ENCODE peak calls at places on chromosomes 12 and 14, in eight cellular contexts. One of them, this sample, is unnamed.

GRCh38 chr12:119803391-119803791 is 73.7 kb downstream of the CIT start:
- DNase-seq in SK-N-SH: peak; percentile 41
- DNase-seq in CD8-positive, alpha-beta T cell: no peak
- DNase-seq in right lobe of liver: no peak
- DNase-seq in mesendoderm: peak; percentile 79
- DNase-seq in CD4-positive, alpha-beta memory T cell: no peak
- DNase-seq in fibroblast of lung: peak; percentile 77
- DNase-seq in adipocyte: peak; percentile 66
- DNase-seq in this sample: no peak

GRCh38 chr12:121391619-121392324 is 8.1 kb upstream of the RNF34 start:
- DNase-seq in SK-N-SH: peak; percentile 81
- DNase-seq in CD8-positive, alpha-beta T cell: no peak
- DNase-seq in right lobe of liver: no peak
- DNase-seq in mesendoderm: no peak
- DNase-seq in CD4-positive, alpha-beta memory T cell: peak; percentile 32
- DNase-seq in fibroblast of lung: peak; percentile 59
- DNase-seq in adipocyte: peak; percentile 77
- DNase-seq in this sample: no peak

GRCh38 chr14:101584049-101584859 is 23.0 kb downstream of the DIO3 start:
- DNase-seq in SK-N-SH: peak; percentile 94
- DNase-seq in CD8-positive, alpha-beta T cell: no peak
- DNase-seq in right lobe of liver: no peak
- DNase-seq in mesendoderm: no peak
- DNase-seq in CD4-positive, alpha-beta memory T cell: peak; percentile 8
- DNase-seq in fibroblast of lung: no peak
- DNase-seq in adipocyte: peak; percentile 89
- DNase-seq in this sample: no peak

GRCh38 chr12:122099856-122100255 is 21.3 kb downstream of the MLXIP start:
- DNase-seq in SK-N-SH: no peak
- DNase-seq in CD8-positive, alpha-beta T cell: no peak
- DNase-seq in right lobe of liver: no peak
- DNase-seq in mesendoderm: no peak
- DNase-seq in CD4-positive, alpha-beta memory T cell: peak; percentile 17
- DNase-seq in fibroblast of lung: no peak
- DNase-seq in adipocyte: no peak
- DNase-seq in this sample: no peak

GRCh38 chr14:59246566-59246965 is 58.1 kb downstream of the DAAM1 start:
- DNase-seq in SK-N-SH: no peak
- DNase-seq in CD8-positive, alpha-beta T cell: no peak
- DNase-seq in right lobe of liver: no peak
- DNase-seq in mesendoderm: no peak
- DNase-seq in CD4-positive, alpha-beta memory T cell: no peak
- DNase-seq in fibroblast of lung: no peak
- DNase-seq in adipocyte: no peak
- DNase-seq in this sample: no peak

GRCh38 chr12:114131824-114132223 is 165.7 kb upstream of the RBM19 start:
- DNase-seq in SK-N-SH: no peak
- DNase-seq in CD8-positive, alpha-beta T cell: no peak
- DNase-seq in right lobe of liver: no peak
- DNase-seq in mesendoderm: peak; percentile 65
- DNase-seq in CD4-positive, alpha-beta memory T cell: no peak
- DNase-seq in fibroblast of lung: no peak
- DNase-seq in adipocyte: no peak
- DNase-seq in this sample: no peak

GRCh38 chr12:9779209-9779608 is 18.5 kb upstream of the CD69 start:
- DNase-seq in SK-N-SH: no peak
- DNase-seq in CD8-positive, alpha-beta T cell: no peak
- DNase-seq in right lobe of liver: no peak
- DNase-seq in mesendoderm: no peak
- DNase-seq in CD4-positive, alpha-beta memory T cell: no peak
- DNase-seq in fibroblast of lung: no peak
- DNase-seq in adipocyte: no peak
- DNase-seq in this sample: no peak

GRCh38 chr12:95096378-95096777 is 23.0 kb upstream of the NR2C1 start:
- DNase-seq in SK-N-SH: no peak
- DNase-seq in CD8-positive, alpha-beta T cell: no peak
- DNase-seq in right lobe of liver: no peak
- DNase-seq in mesendoderm: no peak
- DNase-seq in CD4-positive, alpha-beta memory T cell: no peak
- DNase-seq in fibroblast of lung: no peak
- DNase-seq in adipocyte: no peak
- DNase-seq in this sample: no peak

GRCh38 chr12:98894412-98895085 is 249.5 kb downstream of the APAF1 start:
- DNase-seq in SK-N-SH: peak; percentile 75
- DNase-seq in CD8-positive, alpha-beta T cell: no peak
- DNase-seq in right lobe of liver: no peak
- DNase-seq in mesendoderm: peak; percentile 49
- DNase-seq in CD4-positive, alpha-beta memory T cell: no peak
- DNase-seq in fibroblast of lung: no peak
- DNase-seq in adipocyte: peak; percentile 39
- DNase-seq in this sample: no peak

GRCh38 chr14:68824517-68825347 is 31.9 kb upstream of the ZFP36L1 start:
- DNase-seq in SK-N-SH: peak; percentile 86
- DNase-seq in CD8-positive, alpha-beta T cell: no peak
- DNase-seq in right lobe of liver: peak; percentile 96
- DNase-seq in mesendoderm: peak; percentile 91
- DNase-seq in CD4-positive, alpha-beta memory T cell: no peak
- DNase-seq in fibroblast of lung: peak; percentile 69
- DNase-seq in adipocyte: peak; percentile 82
- DNase-seq in this sample: peak; percentile 91

GRCh38 chr14:104422301-104423223 is 157.0 kb upstream of the C14orf180 start:
- DNase-seq in SK-N-SH: peak; percentile 41
- DNase-seq in CD8-positive, alpha-beta T cell: no peak
- DNase-seq in right lobe of liver: peak; percentile 27
- DNase-seq in mesendoderm: no peak
- DNase-seq in CD4-positive, alpha-beta memory T cell: no peak
- DNase-seq in fibroblast of lung: no peak
- DNase-seq in adipocyte: no peak
- DNase-seq in this sample: peak; percentile 73

GRCh38 chr12:48782457-48783395 is 6.2 kb downstream of the ADCY6 start:
- DNase-seq in SK-N-SH: no peak
- DNase-seq in CD8-positive, alpha-beta T cell: no peak
- DNase-seq in right lobe of liver: no peak
- DNase-seq in mesendoderm: peak; percentile 75
- DNase-seq in CD4-positive, alpha-beta memory T cell: no peak
- DNase-seq in fibroblast of lung: no peak
- DNase-seq in adipocyte: no peak
- DNase-seq in this sample: no peak
- H3K4me1 ChIP-seq in SK-N-SH: peaks cover 14% of the 10 kb centered on the region
- H3K4me1 ChIP-seq in CD8-positive, alpha-beta T cell: no peaks in the 10 kb centered on the region
- H3K4me1 ChIP-seq in right lobe of liver: peaks cover 6% of the 10 kb centered on the region
- H3K4me1 ChIP-seq in mesendoderm: no peaks in the 10 kb centered on the region
- H3K4me1 ChIP-seq in CD4-positive, alpha-beta memory T cell: no peaks in the 10 kb centered on the region
- H3K4me1 ChIP-seq in fibroblast of lung: peaks cover 12% of the 10 kb centered on the region
- H3K4me1 ChIP-seq in adipocyte: peaks cover 30% of the 10 kb centered on the region
- H3K4me1 ChIP-seq in this sample: peaks cover 33% of the 10 kb centered on the region

GRCh38 chr14:73751157-73751691 is 37.0 kb upstream of the PNMA1 start:
- DNase-seq in SK-N-SH: no peak
- DNase-seq in CD8-positive, alpha-beta T cell: no peak
- DNase-seq in right lobe of liver: peak; percentile 37
- DNase-seq in mesendoderm: no peak
- DNase-seq in CD4-positive, alpha-beta memory T cell: no peak
- DNase-seq in fibroblast of lung: no peak
- DNase-seq in adipocyte: no peak
- DNase-seq in this sample: peak; percentile 69

GRCh38 chr14:73747386-73748211 is 33.4 kb upstream of the PNMA1 start:
- DNase-seq in SK-N-SH: no peak
- DNase-seq in CD8-positive, alpha-beta T cell: no peak
- DNase-seq in right lobe of liver: no peak
- DNase-seq in mesendoderm: peak; percentile 50
- DNase-seq in CD4-positive, alpha-beta memory T cell: no peak
- DNase-seq in fibroblast of lung: no peak
- DNase-seq in adipocyte: no peak
- DNase-seq in this sample: no peak

GRCh38 chr14:73750161-73750901 is 36.1 kb upstream of the PNMA1 start:
- DNase-seq in SK-N-SH: no peak
- DNase-seq in CD8-positive, alpha-beta T cell: no peak
- DNase-seq in right lobe of liver: peak; percentile 73
- DNase-seq in mesendoderm: peak; percentile 70
- DNase-seq in CD4-positive, alpha-beta memory T cell: no peak
- DNase-seq in fibroblast of lung: no peak
- DNase-seq in adipocyte: peak; percentile 33
- DNase-seq in this sample: no peak

GRCh38 chr14:73748858-73749357 is 34.7 kb upstream of the PNMA1 start:
- DNase-seq in SK-N-SH: no peak
- DNase-seq in CD8-positive, alpha-beta T cell: no peak
- DNase-seq in right lobe of liver: no peak
- DNase-seq in mesendoderm: no peak
- DNase-seq in CD4-positive, alpha-beta memory T cell: no peak
- DNase-seq in fibroblast of lung: no peak
- DNase-seq in adipocyte: no peak
- DNase-seq in this sample: no peak

DNA sequence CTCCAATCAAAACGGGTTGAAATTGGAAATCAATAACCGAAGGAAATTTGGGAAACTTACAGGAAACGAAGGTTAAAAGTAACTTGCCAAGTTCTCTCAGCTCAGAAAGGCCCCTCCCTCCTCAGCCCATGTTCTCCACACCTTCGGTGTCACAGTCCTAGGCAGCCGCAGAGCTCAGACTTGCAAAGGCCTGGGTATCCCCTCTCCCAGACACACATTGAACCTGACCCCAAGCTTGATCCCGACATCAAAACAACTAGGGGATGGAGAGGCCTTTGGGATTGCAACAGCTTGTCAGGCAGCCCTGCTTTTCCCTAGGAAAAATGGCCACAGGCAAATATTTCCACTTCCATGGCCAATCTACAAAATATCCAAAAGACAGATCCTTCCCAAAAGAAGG is 35.5 kb upstream of the PNMA1 start:
- DNase-seq in SK-N-SH: no peak
- DNase-seq in CD8-positive, alpha-beta T cell: no peak
- DNase-seq in right lobe of liver: no peak
- DNase-seq in mesendoderm: no peak
- DNase-seq in CD4-positive, alpha-beta memory T cell: no peak
- DNase-seq in fibroblast of lung: no peak
- DNase-seq in adipocyte: peak; percentile 25
- DNase-seq in this sample: no peak
- H3K4me1 ChIP-seq in SK-N-SH: peaks cover 36% of the 10 kb centered on the region
- H3K4me1 ChIP-seq in CD8-positive, alpha-beta T cell: peaks cover 98% of the 10 kb centered on the region
- H3K4me1 ChIP-seq in right lobe of liver: peaks cover 88% of the 10 kb centered on the region
- H3K4me1 ChIP-seq in mesendoderm: peaks cover 23% of the 10 kb centered on the region
- H3K4me1 ChIP-seq in CD4-positive, alpha-beta memory T cell: peaks cover 99% of the 10 kb centered on the region
- H3K4me1 ChIP-seq in fibroblast of lung: peaks cover 52% of the 10 kb centered on the region
- H3K4me1 ChIP-seq in adipocyte: peaks cover 76% of the 10 kb centered on the region
- H3K4me1 ChIP-seq in this sample: peaks cover 100% of the 10 kb centered on the region

GRCh38 chr12:93853698-93854478 is 176.7 kb downstream of the CRADD start:
- DNase-seq in SK-N-SH: no peak
- DNase-seq in CD8-positive, alpha-beta T cell: no peak
- DNase-seq in right lobe of liver: no peak
- DNase-seq in mesendoderm: no peak
- DNase-seq in CD4-positive, alpha-beta memory T cell: peak; percentile 15
- DNase-seq in fibroblast of lung: no peak
- DNase-seq in adipocyte: no peak
- DNase-seq in this sample: no peak
- H3K4me1 ChIP-seq in SK-N-SH: peaks cover 9% of the 10 kb centered on the region
- H3K4me1 ChIP-seq in CD8-positive, alpha-beta T cell: peaks cover 7% of the 10 kb centered on the region
- H3K4me1 ChIP-seq in right lobe of liver: no peaks in the 10 kb centered on the region
- H3K4me1 ChIP-seq in mesendoderm: no peaks in the 10 kb centered on the region
- H3K4me1 ChIP-seq in CD4-positive, alpha-beta memory T cell: peaks cover 11% of the 10 kb centered on the region
- H3K4me1 ChIP-seq in fibroblast of lung: peaks cover 3% of the 10 kb centered on the region
- H3K4me1 ChIP-seq in adipocyte: peaks cover 21% of the 10 kb centered on the region
- H3K4me1 ChIP-seq in this sample: no peaks in the 10 kb centered on the region

GRCh38 chr14:103121161-103121845 is 2.0 kb upstream of the TNFAIP2 start:
- DNase-seq in SK-N-SH: no peak
- DNase-seq in CD8-positive, alpha-beta T cell: no peak
- DNase-seq in right lobe of liver: peak; percentile 76
- DNase-seq in mesendoderm: no peak
- DNase-seq in CD4-positive, alpha-beta memory T cell: no peak
- DNase-seq in fibroblast of lung: peak; percentile 60
- DNase-seq in adipocyte: no peak
- DNase-seq in this sample: peak; percentile 91
- H3K4me1 ChIP-seq in SK-N-SH: peaks cover 11% of the 10 kb centered on the region
- H3K4me1 ChIP-seq in CD8-positive, alpha-beta T cell: no peaks in the 10 kb centered on the region
- H3K4me1 ChIP-seq in right lobe of liver: peaks cover 29% of the 10 kb centered on the region
- H3K4me1 ChIP-seq in mesendoderm: peaks cover 10% of the 10 kb centered on the region
- H3K4me1 ChIP-seq in CD4-positive, alpha-beta memory T cell: peaks cover 12% of the 10 kb centered on the region
- H3K4me1 ChIP-seq in fibroblast of lung: peaks cover 29% of the 10 kb centered on the region
- H3K4me1 ChIP-seq in adipocyte: peaks cover 60% of the 10 kb centered on the region
- H3K4me1 ChIP-seq in this sample: peaks cover 54% of the 10 kb centered on the region

DNA sequence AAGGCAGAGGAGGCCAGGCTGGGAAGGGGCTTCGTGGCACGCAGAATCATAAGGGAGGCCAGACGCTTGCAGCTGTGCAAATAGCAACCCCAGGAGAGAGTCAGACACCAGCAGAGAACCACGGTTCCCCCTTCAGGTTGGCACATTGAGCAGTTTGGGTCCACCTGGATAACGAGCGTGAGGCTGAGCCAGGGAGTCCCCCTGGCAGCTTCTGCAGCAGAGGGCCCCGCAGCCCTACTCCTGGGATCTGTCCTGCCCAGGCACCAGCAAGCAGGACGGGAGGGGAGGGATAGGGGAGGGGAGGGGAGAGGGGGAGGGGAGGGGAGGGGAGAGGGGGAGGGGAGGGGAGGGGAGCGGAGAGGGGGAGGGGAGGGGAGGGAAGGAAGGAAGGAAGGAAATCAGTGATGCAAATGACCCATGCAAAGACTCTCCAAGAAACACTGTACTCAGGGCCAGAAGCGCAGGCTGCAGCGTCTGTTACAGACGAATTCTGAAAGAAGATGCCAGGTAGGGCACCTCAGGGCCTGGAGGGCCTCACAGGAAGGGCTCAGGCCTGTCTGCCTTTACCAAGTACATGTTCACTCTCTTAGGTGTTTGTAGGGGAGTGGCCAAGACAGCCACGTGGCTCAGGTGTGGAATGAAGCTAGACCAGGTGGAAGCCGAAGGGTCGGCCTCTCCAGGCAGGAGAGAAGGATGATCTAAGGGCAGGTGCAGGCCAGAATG is 32.3 kb upstream of the MMP17 start:
- DNase-seq in SK-N-SH: no peak
- DNase-seq in CD8-positive, alpha-beta T cell: no peak
- DNase-seq in right lobe of liver: no peak
- DNase-seq in mesendoderm: peak; percentile 75
- DNase-seq in CD4-positive, alpha-beta memory T cell: no peak
- DNase-seq in fibroblast of lung: no peak
- DNase-seq in adipocyte: no peak
- DNase-seq in this sample: no peak
- H3K4me1 ChIP-seq in SK-N-SH: no peaks in the 10 kb centered on the region
- H3K4me1 ChIP-seq in CD8-positive, alpha-beta T cell: no peaks in the 10 kb centered on the region
- H3K4me1 ChIP-seq in right lobe of liver: no peaks in the 10 kb centered on the region
- H3K4me1 ChIP-seq in mesendoderm: peaks cover 5% of the 10 kb centered on the region
- H3K4me1 ChIP-seq in CD4-positive, alpha-beta memory T cell: no peaks in the 10 kb centered on the region
- H3K4me1 ChIP-seq in fibroblast of lung: no peaks in the 10 kb centered on the region
- H3K4me1 ChIP-seq in adipocyte: peaks cover 6% of the 10 kb centered on the region
- H3K4me1 ChIP-seq in this sample: no peaks in the 10 kb centered on the region

GRCh38 chr12:47801170-47801903 is 18.4 kb downstream of the HDAC7 start:
- DNase-seq in SK-N-SH: no peak
- DNase-seq in CD8-positive, alpha-beta T cell: no peak
- DNase-seq in right lobe of liver: no peak
- DNase-seq in mesendoderm: no peak
- DNase-seq in CD4-positive, alpha-beta memory T cell: no peak
- DNase-seq in fibroblast of lung: no peak
- DNase-seq in adipocyte: peak; percentile 20
- DNase-seq in this sample: no peak
- H3K4me1 ChIP-seq in SK-N-SH: peaks cover 12% of the 10 kb centered on the region
- H3K4me1 ChIP-seq in CD8-positive, alpha-beta T cell: peaks cover 83% of the 10 kb centered on the region
- H3K4me1 ChIP-seq in right lobe of liver: no peaks in the 10 kb centered on the region
- H3K4me1 ChIP-seq in mesendoderm: peaks cover 9% of the 10 kb centered on the region
- H3K4me1 ChIP-seq in CD4-positive, alpha-beta memory T cell: peaks cover 65% of the 10 kb centered on the region
- H3K4me1 ChIP-seq in fibroblast of lung: peaks cover 17% of the 10 kb centered on the region
- H3K4me1 ChIP-seq in adipocyte: peaks cover 67% of the 10 kb centered on the region
- H3K4me1 ChIP-seq in this sample: peaks cover 86% of the 10 kb centered on the region